ENCODE peak calls at places on chromosomes 5 and 9, in ten cellular contexts. C is pons; O is Calu3; U is ACHN; R is AG09319; P is activated effector memory CD4-positive, alpha-beta T cell treated with Interleukin-2 at 50 U/mL for 16 hours; T is Kasumi-1; J is right atrium auricular region; B is IMR-90; Q is mucosa of gallbladder. Y is an unnamed sample.

GRCh38 chr9:133935328-133936040 is 56.6 kb downstream of the VAV2 start:
- DNase-seq in Q (peak; percentile 63), U (peak; percentile 64), C (no peak), J (peak; percentile 83), B (peak; percentile 70), O (no peak), R (no peak), P (no peak), T (no peak), Y (peak; percentile 50)

GRCh38 chr9:126372716-126373115 is 46.1 kb downstream of the MVB12B start:
- DNase-seq in R (no peak), J (no peak), O (no peak), T (peak; percentile 5), C (no peak), P (no peak), U (no peak), B (no peak), Q (no peak), Y (no peak)

GRCh38 chr5:10695759-10696543 is 65.1 kb downstream of the DAP start:
- DNase-seq in P (no peak), R (no peak), J (no peak), U (no peak), B (no peak), C (no peak), O (no peak), Q (no peak), T (no peak), Y (no peak)

GRCh38 chr9:128434340-128434739 is 13.7 kb downstream of the CERCAM start:
- DNase-seq in Q (no peak), R (no peak), O (no peak), U (no peak), P (no peak), J (no peak), C (no peak), B (no peak), T (no peak), Y (no peak)

GRCh38 chr5:112417931-112418358 is 1.1 kb downstream of the EPB41L4A start:
- DNase-seq in T (no peak), O (peak; percentile 43), U (peak; percentile 40), R (no peak), B (no peak), P (peak; percentile 12), Q (peak; percentile 36), J (peak; percentile 73), C (no peak), Y (peak; percentile 35)

GRCh38 chr5:110063640-110064592 is 374.2 kb downstream of the MAN2A1 start:
- DNase-seq in Q (no peak), O (no peak), U (no peak), J (no peak), C (no peak), R (no peak), T (peak; percentile 9), P (no peak), B (no peak), Y (peak; percentile 17)

GRCh38 chr9:121281614-121282291 is 13.8 kb downstream of the GSN start:
- DNase-seq in T (no peak), P (no peak), U (peak; percentile 40), B (peak; percentile 65), C (peak; percentile 55), O (peak; percentile 92), J (peak; percentile 89), R (no peak), Q (peak; percentile 95), Y (peak; percentile 81)

GRCh38 chr9:13568851-13569618 is 289.5 kb upstream of the MPDZ start:
- DNase-seq in Q (no peak), P (no peak), U (peak; percentile 22), T (no peak), C (peak; percentile 73), R (no peak), J (no peak), B (no peak), O (no peak), Y (no peak)

GRCh38 chr5:35003018-35003957 is 44.5 kb downstream of the AGXT2 start:
- DNase-seq in T (peak; percentile 52), C (peak; percentile 66), J (no peak), R (peak; percentile 19), B (peak; percentile 46), Q (peak; percentile 26), P (peak; percentile 7), O (peak; percentile 78), U (peak; percentile 56), Y (peak; percentile 67)

GRCh38 chr9:124716795-124717194 is 54.3 kb downstream of the NR6A1 start:
- DNase-seq in P (no peak), Q (no peak), U (no peak), B (peak; percentile 76), T (no peak), O (no peak), C (no peak), J (no peak), R (no peak), Y (no peak)